ENCODE peak calls at places on chromosomes 4 and X, in six cellular contexts. G is stimulated activated CD4-positive, alpha-beta T cell treated with anti-CD3 and anti-CD28 coated beads, Interleukin-1b, Interleukin-23, amount 100 ng/mL, for 24 hours; S is spleen; U is stimulated activated naive CD4-positive, alpha-beta T cell treated with Interleukin-2 at 50 U/mL for 16 hours; K is T-helper 9 cell; A is mucosa of gallbladder. M is an unnamed sample.

GRCh38 chr4:169611157-169611556 is 1.2 kb downstream of the NEK1 start:
- DNase-seq in K (no peak), U (no peak), S (no peak), A (no peak), G (no peak), M (no peak)

GRCh38 chr4:26871611-26872010 is 11.0 kb downstream of the STIM2 start:
- DNase-seq in S (no peak), G (no peak), K (no peak), A (no peak), U (no peak), M (no peak)

GRCh38 chr4:9765091-9765490 is 16.3 kb upstream of the DRD5 start:
- DNase-seq in K (no peak), S (no peak), A (peak; percentile 34), U (no peak), G (no peak), M (no peak)

GRCh38 chr4:154559141-154559841 is 3.5 kb upstream of the FGB start:
- DNase-seq in S (no peak), K (no peak), U (no peak), G (no peak), A (peak; percentile 21), M (no peak)

GRCh38 chrX:34918856-34919255 is 23.7 kb upstream of the FAM47B start:
- DNase-seq in A (peak; percentile 25), K (no peak), G (no peak), S (no peak), U (no peak), M (no peak)

GRCh38 chr4:64465263-64465662 is 56.0 kb upstream of the TECRL start:
- DNase-seq in K (no peak), U (no peak), G (no peak), S (no peak), A (no peak), M (no peak)

GRCh38 chr4:173189117-173189693 is 20.6 kb downstream of the GALNT7 start:
- DNase-seq in S (no peak), U (no peak), G (no peak), K (no peak), A (no peak), M (no peak)

GRCh38 chrX:147958316-147958715 is 22.8 kb upstream of the FMR1NB start:
- DNase-seq in S (no peak), G (no peak), K (no peak), U (no peak), A (no peak), M (no peak)

GRCh38 chr4:7970031-7970946 is 30.6 kb upstream of the AFAP1 start:
- DNase-seq in A (no peak), U (peak; percentile 49), G (no peak), S (peak; percentile 82), K (peak; percentile 27), M (no peak)

GRCh38 chr4:184824776-184825393 is 883 bp downstream of the ACSL1 start:
- DNase-seq in A (no peak), G (no peak), K (peak; percentile 11), S (no peak), U (peak; percentile 17), M (no peak)

GRCh38 chr4:142331132-142331531 is 515.0 kb downstream of the INPP4B start:
- DNase-seq in A (no peak), K (no peak), U (no peak), S (no peak), G (no peak), M (no peak)

GRCh38 chrX:16743604-16744325 is 24.4 kb downstream of the SYAP1 start:
- DNase-seq in G (no peak), U (no peak), S (no peak), K (no peak), A (no peak), M (no peak)

GRCh38 chr4:119477412-119478053 is 151.1 kb downstream of the PDE5A start:
- DNase-seq in A (no peak), G (no peak), K (no peak), U (no peak), S (no peak), M (no peak)

GRCh38 chr4:3037957-3038451 is 36.3 kb downstream of the HTT-AS start:
- DNase-seq in S (peak; percentile 77), K (no peak), A (no peak), U (no peak), G (no peak), M (no peak)

GRCh38 chrX:154542723-154543424 is 3.8 kb downstream of the G6PD start:
- DNase-seq in G (peak; percentile 10), S (peak; percentile 79), A (no peak), U (no peak), K (no peak), M (no peak)

GRCh38 chrX:136750364-136750763 is 30.4 kb downstream of the ARHGEF6 start:
- DNase-seq in S (no peak), U (no peak), K (no peak), G (no peak), A (no peak), M (no peak)

GRCh38 chrX:105552395-105552794 is 269.9 kb upstream of the NRK start:
- DNase-seq in G (no peak), U (no peak), S (no peak), A (no peak), K (no peak), M (no peak)

GRCh38 chrX:150775569-150776350 is 82.6 kb downstream of the MTMR1 start:
- DNase-seq in S (no peak), U (no peak), A (no peak), G (no peak), K (no peak), M (no peak)

GRCh38 chr4:5892321-5893012 is 419 bp downstream of the CRMP1 start:
- DNase-seq in U (no peak), G (no peak), S (no peak), K (no peak), A (no peak), M (no peak)

M was measured in progenitor cell of endocrine pancreas.